ENCODE peak calls at places on chromosome 5, in nine cellular contexts. M, W, Z, T, G, P, C, H and B are unnamed samples.
A peak's percentile ranks its signal among the peaks of the same experiment; 100 is the strongest.

GRCh38 chr5:172943283-172943841 is 15.9 kb upstream of the RPL26L1 start:
- DNase-seq in H (peak; percentile 74), M (peak; percentile 66), G (peak; percentile 21), W (no peak), Z (no peak), C (no peak), T (peak; percentile 51), P (peak; percentile 51), B (no peak)

GRCh38 chr5:55535199-55535905 is 588 bp upstream of the PLPP1 start:
- DNase-seq in Z (no peak), M (no peak), P (no peak), G (no peak), C (no peak), W (no peak), T (no peak), H (no peak), B (no peak)

GRCh38 chr5:74179183-74179582 is 461.3 kb downstream of the ENC1 start:
- DNase-seq in W (peak; percentile 92), G (no peak), P (no peak), Z (no peak), H (no peak), T (no peak), M (no peak), C (no peak), B (no peak)

GRCh38 chr5:72501475-72501874 is 5.7 kb downstream of the ZNF366 start:
- DNase-seq in W (no peak), H (no peak), G (no peak), M (no peak), Z (no peak), C (no peak), T (no peak), P (no peak), B (no peak)

GRCh38 chr5:88269222-88269771 is 652 bp upstream of the TMEM161B start:
- DNase-seq in W (no peak), M (peak; percentile 80), Z (no peak), P (no peak), C (peak; percentile 3), G (no peak), H (no peak), T (no peak), B (no peak)

GRCh38 chr5:73826761-73827450 is 200.9 kb downstream of the ARHGEF28 start:
- DNase-seq in T (no peak), G (no peak), H (no peak), C (peak; percentile 33), M (no peak), Z (peak; percentile 30), W (peak; percentile 60), P (no peak), B (no peak)

GRCh38 chr5:125486634-125487033 is 740.2 kb upstream of the ZNF608 start:
- DNase-seq in Z (no peak), T (no peak), W (no peak), M (no peak), H (no peak), P (no peak), C (no peak), G (no peak), B (no peak)

GRCh38 chr5:14834584-14835540 is 36.7 kb downstream of the ANKH start:
- DNase-seq in W (no peak), T (no peak), H (no peak), Z (no peak), M (no peak), P (no peak), C (no peak), G (no peak), B (no peak)

GRCh38 chr5:128111818-128112448 is 28.4 kb downstream of the SLC12A2 start:
- DNase-seq in T (no peak), G (no peak), M (no peak), P (no peak), C (no peak), H (no peak), W (peak; percentile 10), Z (no peak), B (no peak)

GRCh38 chr5:32933692-32934091 is 222.6 kb downstream of the NPR3 start:
- DNase-seq in M (no peak), G (no peak), P (no peak), C (no peak), H (no peak), Z (no peak), T (no peak), W (no peak), B (no peak)

GRCh38 chr5:106418196-106418595 is 1252.5 kb downstream of the EFNA5 start:
- DNase-seq in T (no peak), G (no peak), H (no peak), W (no peak), C (no peak), P (no peak), Z (no peak), M (no peak), B (no peak)

GRCh38 chr5:135497971-135498661 is 37.6 kb downstream of the NEUROG1 start:
- DNase-seq in C (no peak), W (no peak), P (no peak), M (no peak), H (no peak), Z (no peak), G (no peak), T (no peak), B (no peak)

GRCh38 chr5:27523629-27524028 is 485.2 kb upstream of the CDH9 start:
- DNase-seq in W (no peak), P (peak; percentile 59), G (no peak), T (no peak), M (no peak), C (no peak), H (no peak), Z (no peak), B (no peak)

GRCh38 chr5:108753877-108754276 is 6.2 kb downstream of the FER start:
- DNase-seq in H (no peak), M (no peak), T (no peak), C (no peak), W (no peak), P (no peak), G (no peak), Z (no peak), B (no peak)

GRCh38 chr5:92527311-92528078 is 1053.5 kb downstream of the NR2F1-AS1 start:
- DNase-seq in W (no peak), Z (no peak), P (no peak), M (no peak), T (no peak), H (no peak), G (no peak), C (no peak), B (no peak)

GRCh38 chr5:39489263-39489662 is 64.5 kb upstream of the DAB2 start:
- DNase-seq in W (no peak), M (no peak), P (no peak), T (no peak), H (no peak), G (no peak), C (no peak), Z (no peak), B (no peak)
- H3K4me3 ChIP-seq in W (no peak overlapping the region), M (no peak overlapping the region), P (no peak overlapping the region), T (no peak overlapping the region), H (no peak overlapping the region), G (no peak overlapping the region), C (no peak overlapping the region), Z (no peak overlapping the region), B (no peak overlapping the region)

GRCh38 chr5:9390128-9390527 is 155.7 kb downstream of the SEMA5A start:
- DNase-seq in T (no peak), H (no peak), G (no peak), M (no peak), W (no peak), Z (no peak), C (no peak), P (no peak), B (no peak)

GRCh38 chr5:9386945-9387344 is 158.9 kb downstream of the SEMA5A start:
- DNase-seq in T (no peak), W (no peak), Z (no peak), G (no peak), H (no peak), C (no peak), M (no peak), P (no peak), B (no peak)

GRCh38 chr5:9391080-9391479 is 154.8 kb downstream of the SEMA5A start:
- DNase-seq in H (no peak), G (no peak), W (no peak), C (no peak), Z (no peak), T (no peak), M (no peak), P (no peak), B (no peak)

GRCh38 chr5:9387879-9388278 is 158.0 kb downstream of the SEMA5A start:
- DNase-seq in C (no peak), W (no peak), G (no peak), H (no peak), P (no peak), Z (no peak), T (no peak), M (no peak), B (no peak)

DNA sequence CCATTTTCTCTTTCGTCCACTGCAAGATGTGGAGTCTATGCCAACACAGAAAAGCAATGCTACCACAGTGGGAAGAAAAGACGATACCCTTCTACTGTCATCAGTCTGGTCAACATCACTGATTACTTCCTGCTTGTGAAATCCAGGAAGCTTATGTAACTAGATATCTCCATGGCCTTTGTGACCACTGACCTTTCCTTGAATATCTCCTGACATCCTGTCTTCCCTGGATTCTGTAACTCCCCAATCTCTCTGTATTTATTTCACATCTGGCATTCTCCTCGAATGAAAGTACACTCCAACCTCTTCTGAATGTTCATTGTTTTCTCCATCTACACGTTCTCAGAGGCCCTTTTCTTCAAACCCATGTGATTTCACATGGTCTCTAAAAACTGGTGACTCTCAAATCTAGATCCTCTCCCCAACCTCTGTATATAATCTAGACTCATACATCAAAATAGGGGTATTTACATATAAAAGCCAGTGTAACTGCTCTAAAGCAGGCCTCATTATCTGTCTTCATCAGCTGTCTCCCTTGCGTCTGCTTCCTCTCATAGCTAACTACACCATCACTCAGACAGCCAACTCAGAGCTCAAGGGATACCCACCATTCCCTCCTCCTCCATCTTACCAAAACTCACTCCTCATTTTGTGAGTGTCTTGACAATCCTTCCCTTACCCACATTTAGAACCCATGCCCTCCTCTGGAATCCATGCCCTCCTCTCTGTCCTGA is 156.8 kb downstream of the SEMA5A start:
- DNase-seq in C (no peak), P (no peak), T (no peak), H (no peak), G (no peak), M (no peak), Z (no peak), W (no peak), B (no peak)
- H3K27ac ChIP-seq in C (no peak overlapping the region), P (no peak overlapping the region), T (no peak overlapping the region), H (no peak overlapping the region), G (no peak overlapping the region), M (no peak overlapping the region), Z (no peak overlapping the region), W (no peak overlapping the region), B (no peak overlapping the region)

DNA sequence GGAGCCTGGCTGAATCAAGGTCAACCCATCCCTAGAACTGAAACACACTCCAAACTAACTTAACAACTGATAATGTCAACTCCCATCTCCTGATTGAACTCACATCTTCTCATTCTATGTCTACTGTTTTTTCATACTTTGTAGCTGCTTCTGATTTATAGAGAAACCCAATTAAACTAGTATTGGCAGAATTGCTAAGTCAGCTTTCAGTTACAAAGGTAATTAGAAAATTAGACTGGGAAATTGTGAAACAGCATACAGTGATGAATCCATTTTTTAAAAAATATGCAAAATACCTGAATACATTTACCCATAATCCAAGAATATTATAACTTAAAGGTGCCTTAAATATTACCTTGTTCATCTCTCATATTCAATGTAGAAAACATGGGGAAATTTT is 535.2 kb upstream of the CLINT1 start:
- DNase-seq in P (no peak), C (no peak), Z (no peak), H (no peak), M (no peak), G (no peak), T (no peak), W (no peak), B (no peak)
- H3K4me3 ChIP-seq in P (no peak overlapping the region), C (no peak overlapping the region), Z (no peak overlapping the region), H (no peak overlapping the region), M (no peak overlapping the region), G (no peak overlapping the region), T (no peak overlapping the region), W (no peak overlapping the region), B (no peak overlapping the region)

GRCh38 chr5:41193462-41194166 is 19.7 kb downstream of the C6 start:
- DNase-seq in W (no peak), C (no peak), H (peak; percentile 98), M (peak; percentile 77), Z (peak; percentile 100), G (peak; percentile 99), P (peak; percentile 98), T (peak; percentile 95), B (peak; percentile 98)
- H3K27ac ChIP-seq in W (no peak overlapping the region), C (no peak overlapping the region), H (no peak overlapping the region), M (peak overlapping the region; percentile 50), Z (peak overlapping the region; percentile 63), G (peak overlapping the region; percentile 73), P (no peak overlapping the region), T (peak overlapping the region; percentile 64), B (peak overlapping the region; percentile 66)